ENCODE peak calls at places on chromosomes 12 and 14, in seven cellular contexts. W is neural progenitor cell; R is fibroblast of pulmonary artery; U is naive thymus-derived CD8-positive, alpha-beta T cell; L is mucosa of gallbladder; X is Caki2; G is nephron progenitor cell. M is an unnamed sample.

GRCh38 chr12:31558521-31558920 is 32.4 kb downstream of the DENND5B start:
- DNase-seq in W (no peak), X (no peak), U (no peak), L (no peak), G (no peak), R (peak), M (no peak)

GRCh38 chr14:75310295-75311059 is 31.8 kb downstream of the FOS start:
- DNase-seq in U (no peak), G (peak), W (peak), L (peak), X (no peak), R (peak), M (no peak)

GRCh38 chr14:101186544-101186943 is 283.0 kb upstream of the RTL1 start:
- DNase-seq in R (no peak), G (no peak), L (no peak), W (no peak), U (no peak), X (no peak), M (no peak)

GRCh38 chr12:115313929-115314328 is 630.0 kb upstream of the TBX3 start:
- DNase-seq in L (peak), U (no peak), X (peak), W (no peak), R (peak), G (no peak), M (no peak)

GRCh38 chr14:60926002-60926401 is 54.9 kb downstream of the TRMT5 start:
- DNase-seq in U (no peak), L (no peak), R (no peak), G (no peak), W (no peak), X (no peak), M (no peak)

GRCh38 chr12:6765634-6766581 is at the start of gene PTMS:
- DNase-seq in L (peak), R (peak), W (peak), G (peak), X (peak), U (no peak), M (no peak)

GRCh38 chr12:3041558-3042164 is 35.5 kb upstream of the TSPAN9 start:
- DNase-seq in G (peak), L (peak), R (peak), X (peak), W (peak), U (peak), M (peak)

GRCh38 chr14:86221755-86222154 is 691.8 kb downstream of the FLRT2 start:
- DNase-seq in U (no peak), G (no peak), W (peak), L (no peak), R (no peak), X (no peak), M (no peak)

GRCh38 chr12:111029305-111029704 is 108.9 kb upstream of the MYL2 start:
- DNase-seq in G (no peak), R (no peak), X (no peak), U (no peak), W (no peak), L (no peak), M (no peak)

GRCh38 chr12:3634348-3634747 is 118.6 kb downstream of the CRACR2A start:
- DNase-seq in X (no peak), U (no peak), R (no peak), G (no peak), L (no peak), W (peak), M (no peak)

GRCh38 chr12:116164263-116164817 is 113.2 kb downstream of the MED13L start:
- DNase-seq in U (no peak), W (no peak), G (no peak), L (no peak), R (no peak), X (peak), M (no peak)

GRCh38 chr14:56150018-56150417 is 31.8 kb downstream of the PELI2 start:
- DNase-seq in G (no peak), U (no peak), W (no peak), X (no peak), R (no peak), L (no peak), M (no peak)

GRCh38 chr12:46609281-46609623 is 216.5 kb downstream of the SLC38A4 start:
- DNase-seq in X (no peak), W (no peak), U (peak), R (no peak), L (no peak), G (no peak), M (no peak)

GRCh38 chr14:91883770-91884169 is 16.4 kb upstream of the TC2N start:
- DNase-seq in R (peak), G (no peak), W (no peak), L (peak), X (no peak), U (no peak), M (no peak)

GRCh38 chr14:53793790-53794560 is 162.7 kb downstream of the BMP4 start:
- DNase-seq in U (no peak), W (no peak), X (no peak), L (peak), G (no peak), R (peak), M (no peak)

GRCh38 chr14:35068238-35069012 is 22.4 kb downstream of the FAM177A1 start:
- DNase-seq in X (no peak), U (no peak), G (no peak), W (no peak), R (peak), L (no peak), M (no peak)

GRCh38 chr14:20873370-20874177 is 17.6 kb upstream of the RNASE3 start:
- DNase-seq in R (peak), L (peak), W (peak), U (peak), X (no peak), G (peak), M (peak)

GRCh38 chr12:69904761-69905160 is 79.7 kb downstream of the MYRFL start:
- DNase-seq in W (peak), U (no peak), X (no peak), L (no peak), G (no peak), R (peak), M (no peak)

GRCh38 chr12:72313757-72314270 is 41.6 kb downstream of the TRHDE start:
- DNase-seq in U (no peak), W (peak), L (no peak), G (no peak), X (no peak), R (no peak), M (no peak)

GRCh38 chr12:132986885-132987225 is 688 bp downstream of the ZNF26 start:
- DNase-seq in W (peak), G (no peak), X (peak), L (no peak), R (peak), U (no peak), M (no peak)

GRCh38 chr12:47987411-47988072 is 16.7 kb downstream of the COL2A1 start:
- DNase-seq in L (no peak), U (no peak), G (no peak), R (no peak), W (no peak), X (no peak), M (no peak)

GRCh38 chr12:52235822-52236291 is 2.8 kb downstream of the KRT7 start:
- DNase-seq in W (no peak), R (no peak), U (no peak), X (peak), G (no peak), L (no peak), M (no peak)

GRCh38 chr14:24084439-24084838 is 9.7 kb upstream of the PCK2 start:
- DNase-seq in X (no peak), U (no peak), W (no peak), L (no peak), R (no peak), G (no peak), M (no peak)

GRCh38 chr14:50550294-50550693 is 9.7 kb upstream of the ATL1 start:
- DNase-seq in X (no peak), R (no peak), G (no peak), L (no peak), U (no peak), W (no peak), M (no peak)

GRCh38 chr12:42985506-42985905 is 396.0 kb upstream of the PRICKLE1 start:
- DNase-seq in R (peak), U (no peak), W (peak), L (no peak), G (no peak), X (no peak), M (no peak)

GRCh38 chr12:106128526-106129430 is 10.0 kb downstream of the NUAK1 start:
- DNase-seq in L (no peak), R (no peak), W (no peak), G (no peak), U (no peak), X (no peak), M (no peak)

GRCh38 chr12:110826592-110827200 is 20.1 kb upstream of the CCDC63 start:
- DNase-seq in G (peak), W (peak), R (peak), L (peak), U (peak), X (peak), M (peak)